ENCODE peak calls at places on chromosomes 13 and 19, in nine cellular contexts. Q, J, B, H, Y, M, U, P and C are unnamed samples.

GRCh38 chr19:39304701-39305571 is 8.7 kb downstream of the IFNL1 start:
- DNase-seq in H (no peak), P (no peak), Y (no peak), J (no peak), Q (no peak), B (no peak), U (no peak), M (no peak), C (no peak)

GRCh38 chr13:29196409-29197074 is 376.4 kb downstream of the MTUS2 start:
- DNase-seq in P (no peak), B (no peak), Y (no peak), U (no peak), Q (no peak), H (no peak), J (no peak), M (no peak), C (no peak)

GRCh38 chr13:28387740-28388501 is 107.0 kb downstream of the FLT1 start:
- DNase-seq in B (no peak), U (no peak), H (no peak), J (no peak), Q (no peak), M (no peak), P (no peak), Y (no peak), C (no peak)

GRCh38 chr13:76708138-76708537 is 178.1 kb downstream of the KCTD12 start:
- DNase-seq in Q (peak), M (no peak), P (no peak), H (no peak), Y (no peak), B (no peak), J (no peak), U (no peak), C (no peak)

GRCh38 chr13:105918842-105919741 is 616.4 kb downstream of the EFNB2 start:
- DNase-seq in B (peak), Q (peak), M (no peak), H (peak), U (no peak), Y (peak), J (no peak), P (peak), C (peak)

GRCh38 chr19:38977445-38978314 is 2.1 kb upstream of the FBXO17 start:
- DNase-seq in H (peak), J (no peak), Y (peak), B (no peak), M (no peak), U (peak), Q (no peak), P (no peak), C (no peak)

GRCh38 chr13:113405481-113406300 is 41.8 kb upstream of the GRTP1 start:
- DNase-seq in U (no peak), P (no peak), J (peak), Y (no peak), H (no peak), M (peak), Q (no peak), B (no peak), C (no peak)

GRCh38 chr19:37931941-37932655 is 25.1 kb downstream of the SIPA1L3 start:
- DNase-seq in Y (peak), P (peak), H (peak), U (no peak), Q (peak), B (peak), J (peak), M (peak), C (peak)

GRCh38 chr13:45301263-45301662 is 39.7 kb downstream of the TPT1 start:
- DNase-seq in M (no peak), P (no peak), Q (no peak), J (no peak), H (no peak), B (no peak), Y (no peak), U (no peak), C (no peak)

GRCh38 chr19:39151209-39151608 is 25.6 kb downstream of the PAK4 start:
- DNase-seq in U (no peak), J (no peak), Q (no peak), H (no peak), B (no peak), Y (no peak), M (no peak), P (no peak), C (no peak)

GRCh38 chr19:616276-616675 is 17.1 kb downstream of the POLRMT start:
- DNase-seq in J (peak), M (no peak), B (no peak), Q (no peak), Y (no peak), H (no peak), P (no peak), U (no peak), C (no peak)

GRCh38 chr19:34851277-34851804 is 75.4 kb upstream of the ZNF30 start:
- DNase-seq in M (no peak), B (no peak), Q (no peak), U (peak), J (no peak), P (no peak), Y (no peak), H (no peak), C (no peak)

GRCh38 chr19:18109731-18110671 is 12.4 kb downstream of the MAST3 start:
- DNase-seq in J (peak), Y (no peak), M (peak), U (peak), Q (peak), P (peak), H (peak), B (peak), C (no peak)

GRCh38 chr13:25798998-25799397 is 252.8 kb downstream of the SHISA2 start:
- DNase-seq in U (no peak), Y (no peak), M (no peak), P (no peak), H (no peak), B (no peak), Q (no peak), J (no peak), C (no peak)
- H3K4me3 ChIP-seq in U (no peak), Y (no peak), M (no peak), P (no peak), H (no peak), B (no peak), Q (no peak), J (no peak), C (no peak)

DNA sequence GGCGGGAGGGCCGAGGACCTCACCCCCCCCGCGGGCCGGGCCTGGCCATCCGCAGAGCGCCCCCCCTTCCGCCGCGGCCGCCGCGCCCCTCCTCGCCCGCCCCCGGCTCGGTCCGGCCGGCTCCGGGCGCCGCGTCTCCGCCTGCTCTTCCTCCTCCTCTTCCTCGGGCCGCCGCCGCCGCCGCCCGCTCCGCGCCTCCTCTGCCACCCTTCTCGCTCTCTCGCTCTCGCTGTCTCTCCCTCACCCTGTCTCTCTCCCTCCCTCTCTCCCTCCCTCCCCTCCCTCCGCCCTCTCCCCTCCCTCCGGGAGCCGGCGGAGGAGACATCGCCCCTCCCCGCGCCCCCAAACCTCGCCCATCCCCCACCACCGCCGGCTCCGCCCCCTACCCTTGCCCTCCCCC is at the start of gene SHANK1:
- DNase-seq in M (peak), P (no peak), J (no peak), Q (no peak), H (peak), B (peak), U (no peak), Y (no peak), C (no peak)
- H3K4me3 ChIP-seq in M (peak), P (no peak), J (no peak), Q (peak), H (peak), B (peak), U (no peak), Y (peak), C (peak)

DNA sequence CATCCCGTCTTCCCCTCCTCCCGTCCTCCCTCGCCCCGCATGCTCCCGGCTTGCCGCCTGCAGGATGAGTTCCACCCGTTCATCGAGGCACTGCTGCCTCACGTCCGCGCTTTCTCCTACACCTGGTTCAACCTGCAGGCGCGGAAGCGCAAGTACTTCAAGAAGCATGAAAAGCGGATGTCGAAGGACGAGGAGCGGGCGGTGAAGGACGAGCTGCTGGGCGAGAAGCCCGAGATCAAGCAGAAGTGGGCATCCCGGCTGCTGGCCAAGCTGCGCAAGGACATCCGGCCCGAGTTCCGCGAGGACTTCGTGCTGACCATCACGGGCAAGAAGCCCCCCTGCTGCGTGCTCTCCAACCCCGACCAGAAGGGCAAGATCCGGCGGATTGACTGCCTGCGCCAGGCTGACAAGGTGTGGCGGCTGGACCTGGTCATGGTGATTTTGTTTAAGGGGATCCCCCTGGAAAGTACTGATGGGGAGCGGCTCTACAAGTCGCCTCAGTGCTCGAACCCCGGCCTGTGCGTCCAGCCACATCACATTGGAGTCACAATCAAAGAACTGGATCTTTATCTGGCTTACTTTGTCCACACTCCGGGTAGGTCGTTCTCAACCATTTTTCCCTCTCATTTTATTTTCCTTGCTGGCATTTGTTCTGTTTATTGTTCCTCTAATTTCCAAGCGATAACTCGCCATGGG is 29.8 kb downstream of the NFIX start:
- DNase-seq in Q (no peak), U (no peak), M (no peak), B (no peak), P (no peak), Y (no peak), H (peak), J (no peak), C (no peak)
- H3K4me3 ChIP-seq in Q (peak), U (no peak), M (peak), B (no peak), P (no peak), Y (peak), H (peak), J (no peak), C (peak)

DNA sequence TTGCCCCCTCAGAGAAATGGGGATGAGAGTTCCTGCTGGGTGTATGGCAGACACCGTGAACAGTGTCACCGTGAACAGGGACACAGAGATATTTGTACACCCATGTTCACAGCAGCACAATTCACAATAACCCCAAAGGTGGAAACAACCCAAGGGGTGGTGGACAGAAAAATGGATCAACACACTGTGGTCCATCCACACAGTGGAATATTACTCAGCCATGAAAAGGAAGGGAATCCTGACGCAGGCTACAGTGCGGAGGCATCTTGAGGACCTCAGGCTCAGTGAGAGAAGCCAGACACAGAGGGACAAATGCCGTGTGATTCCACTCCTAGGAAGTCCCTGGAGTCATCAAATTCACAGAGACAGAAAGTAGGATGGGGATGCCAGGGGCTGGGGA is 7.6 kb upstream of the CELF5 start:
- DNase-seq in B (no peak), M (no peak), H (no peak), Y (no peak), P (no peak), J (no peak), Q (no peak), U (no peak), C (no peak)
- H3K4me3 ChIP-seq in B (no peak), M (no peak), H (no peak), Y (no peak), P (no peak), J (no peak), Q (no peak), U (no peak), C (no peak)

DNA sequence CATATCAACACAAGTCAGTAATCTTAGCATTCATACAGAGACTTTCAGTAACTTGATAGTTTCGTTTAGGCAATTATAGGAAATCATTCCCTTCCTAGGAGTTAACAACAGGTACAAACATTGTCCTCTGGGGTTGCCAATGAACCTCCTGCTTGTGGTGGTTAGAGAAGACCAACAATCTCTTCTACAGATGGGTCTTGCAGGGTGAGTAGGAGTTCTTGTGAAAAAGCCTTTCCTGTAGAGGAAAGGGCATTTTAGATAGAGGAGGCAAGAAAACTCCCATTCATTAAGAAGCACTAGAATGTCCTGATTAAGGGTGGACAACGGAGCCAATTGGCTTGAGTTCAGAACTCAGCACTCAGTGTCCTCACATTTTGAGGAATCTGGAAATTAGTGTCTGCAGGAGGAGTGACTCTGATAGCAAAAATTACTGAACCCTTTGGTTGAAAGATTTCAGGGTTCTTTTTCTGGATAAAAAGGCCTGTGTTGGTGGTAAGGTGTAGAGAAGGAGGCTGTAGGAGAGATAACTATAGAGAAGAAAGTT is 4.2 kb downstream of the WDFY2 start:
- DNase-seq in H (no peak), J (no peak), Q (no peak), U (no peak), Y (no peak), B (no peak), M (no peak), P (no peak), C (no peak)
- H3K4me3 ChIP-seq in H (no peak), J (no peak), Q (no peak), U (no peak), Y (no peak), B (no peak), M (no peak), P (no peak), C (no peak)

GRCh38 chr13:108214511-108215383 is 589 bp downstream of the LIG4 start:
- DNase-seq in U (peak), J (peak), H (peak), P (peak), Y (peak), B (no peak), Q (peak), M (no peak), C (no peak)

GRCh38 chr13:108218044-108218974 is at the start of gene ABHD13:
- DNase-seq in J (peak), P (peak), Y (peak), B (peak), Q (peak), U (peak), H (peak), M (peak), C (peak)

GRCh38 chr13:108215428-108215827 is at the start of gene LIG4:
- DNase-seq in Q (peak), H (peak), Y (peak), J (peak), P (peak), M (peak), B (peak), U (peak), C (peak)

GRCh38 chr13:108223850-108224503 is 5.8 kb downstream of the ABHD13 start:
- DNase-seq in Y (no peak), H (no peak), J (no peak), M (no peak), Q (no peak), P (no peak), B (no peak), U (no peak), C (no peak)

GRCh38 chr13:108220042-108220441 is 1.9 kb downstream of the ABHD13 start:
- DNase-seq in Q (no peak), Y (no peak), U (peak), M (no peak), P (peak), J (no peak), B (no peak), H (no peak), C (no peak)
- H3K4me3 ChIP-seq in Q (peak), Y (no peak), U (peak), M (no peak), P (no peak), J (no peak), B (peak), H (no peak), C (no peak)

GRCh38 chr19:51948979-51949378 is 21.7 kb downstream of the ZNF613 start:
- DNase-seq in M (peak), Q (peak), U (no peak), J (no peak), Y (peak), P (peak), H (peak), B (no peak), C (peak)
- H3K4me3 ChIP-seq in M (no peak), Q (peak), U (no peak), J (no peak), Y (peak), P (no peak), H (peak), B (no peak), C (peak)